ENCODE peak calls at places on chromosomes 13 and 19, in five cellular contexts. E, V, R, U and O are unnamed samples.

GRCh38 chr19:14400913-14401312 is 18.2 kb downstream of the DDX39A start:
- DNase-seq in E (no peak), V (no peak), R (no peak), U (no peak), O (no peak)

GRCh38 chr13:21872795-21873194 is 201.9 kb downstream of the FGF9 start:
- DNase-seq in E (no peak), V (no peak), R (no peak), U (no peak), O (peak; percentile 26)

GRCh38 chr19:7168941-7169340 is 99.4 kb downstream of the ZNF557 start:
- DNase-seq in E (no peak), V (no peak), R (peak; percentile 34), U (no peak), O (no peak)

GRCh38 chr19:34549833-34550232 is 68.3 kb downstream of the WTIP start:
- DNase-seq in E (no peak), V (no peak), R (no peak), U (no peak), O (no peak)

GRCh38 chr13:55410398-55411330 is 1730.1 kb upstream of the PRR20A start:
- DNase-seq in E (no peak), V (no peak), R (no peak), U (no peak), O (no peak)

GRCh38 chr19:11479470-11480080 is 1.3 kb downstream of the ELAVL3 start:
- DNase-seq in E (peak; percentile 84), V (peak; percentile 40), R (no peak), U (peak; percentile 86), O (no peak)

GRCh38 chr13:44396295-44396962 is 22.8 kb downstream of the SERP2 start:
- DNase-seq in E (no peak), V (no peak), R (peak; percentile 39), U (no peak), O (no peak)

GRCh38 chr13:90618133-90618532 is 729.4 kb upstream of the MIR17HG start:
- DNase-seq in E (no peak), V (no peak), R (no peak), U (no peak), O (no peak)

GRCh38 chr19:18433039-18433691 is 4.8 kb downstream of the ISYNA1 start:
- DNase-seq in E (no peak), V (no peak), R (no peak), U (no peak), O (no peak)

GRCh38 chr13:35953537-35954206 is 177.5 kb downstream of the DCLK1 start:
- DNase-seq in E (peak; percentile 83), V (peak; percentile 43), R (peak; percentile 83), U (peak; percentile 99), O (peak; percentile 60)

GRCh38 chr19:41350735-41351338 is 2.9 kb downstream of the TGFB1 start:
- DNase-seq in E (no peak), V (no peak), R (no peak), U (no peak), O (no peak)

GRCh38 chr19:6811906-6812305 is 39.4 kb downstream of the VAV1 start:
- DNase-seq in E (no peak), V (no peak), R (no peak), U (peak; percentile 39), O (no peak)

GRCh38 chr19:49387936-49388372 is at the start of gene KASH5:
- DNase-seq in E (no peak), V (no peak), R (peak; percentile 92), U (peak; percentile 53), O (peak; percentile 87)

GRCh38 chr13:48188640-48189039 is 44.4 kb upstream of the ITM2B start:
- DNase-seq in E (no peak), V (no peak), R (no peak), U (no peak), O (no peak)

GRCh38 chr19:50328257-50329145 is 676 bp downstream of the KCNC3 start:
- DNase-seq in E (no peak), V (no peak), R (peak; percentile 77), U (no peak), O (no peak)

GRCh38 chr13:96898855-96899254 is 95.4 kb downstream of the OXGR1 start:
- DNase-seq in E (no peak), V (no peak), R (no peak), U (no peak), O (no peak)

GRCh38 chr19:7138402-7138801 is 68.9 kb downstream of the ZNF557 start:
- DNase-seq in E (no peak), V (no peak), R (no peak), U (no peak), O (no peak)

GRCh38 chr19:37930416-37930815 is 23.4 kb downstream of the SIPA1L3 start:
- DNase-seq in E (no peak), V (no peak), R (no peak), U (no peak), O (peak; percentile 60)

GRCh38 chr19:46614114-46614701 is 10.7 kb downstream of the PTGIR start:
- DNase-seq in E (peak; percentile 86), V (peak; percentile 82), R (peak; percentile 95), U (peak; percentile 51), O (peak; percentile 81)